ENCODE peak calls at places on chromosomes 12 and 14, in ten cellular contexts. G is endothelial cell, R is OCI-LY7, H is osteocyte, A is pancreas, I is cardiac fibroblast, Y is left ventricle myocardium inferior, B is transverse colon, L is BJ, P is AG09309. M is an unnamed sample.

GRCh38 chr14:59461891-59462290 is 3.3 kb downstream of the GPR135 start:
- DNase-seq in G (no peak), R (no peak), H (no peak), A (no peak), I (no peak), Y (no peak), B (no peak), L (no peak), P (no peak), M (no peak)

GRCh38 chr14:100438678-100439592 is 115.8 kb downstream of the SLC25A47 start:
- DNase-seq in G (no peak), R (no peak), H (peak), A (no peak), I (peak), Y (no peak), B (peak), L (peak), P (peak), M (no peak)

GRCh38 chr12:109921982-109922381 is 21.9 kb downstream of the TCHP start:
- DNase-seq in G (no peak), R (no peak), H (no peak), A (no peak), I (no peak), Y (no peak), B (no peak), L (no peak), P (no peak), M (no peak)

GRCh38 chr14:44935155-44935554 is 26.6 kb downstream of the KLHL28 start:
- DNase-seq in G (no peak), R (no peak), H (no peak), A (no peak), I (no peak), Y (no peak), B (no peak), L (no peak), P (no peak), M (no peak)

GRCh38 chr12:1927051-1927680 is 8.7 kb upstream of the CACNA2D4 start:
- DNase-seq in G (no peak), R (no peak), H (peak), A (no peak), I (no peak), Y (no peak), B (no peak), L (no peak), P (no peak), M (no peak)

GRCh38 chr12:131430158-131430772 is 280.6 kb upstream of the SFSWAP start:
- DNase-seq in G (no peak), R (no peak), H (peak), A (no peak), I (no peak), Y (no peak), B (no peak), L (no peak), P (no peak), M (no peak)

GRCh38 chr14:104886690-104887622 is 21.9 kb downstream of the CEP170B start:
- DNase-seq in G (peak), R (no peak), H (no peak), A (peak), I (no peak), Y (peak), B (peak), L (no peak), P (no peak), M (no peak)

GRCh38 chr14:50955373-50956043 is 11.2 kb upstream of the PYGL start:
- DNase-seq in G (peak), R (peak), H (no peak), A (no peak), I (peak), Y (peak), B (peak), L (peak), P (peak), M (peak)

GRCh38 chr14:77314539-77314938 is 6.1 kb downstream of the POMT2 start:
- DNase-seq in G (no peak), R (no peak), H (no peak), A (no peak), I (no peak), Y (no peak), B (no peak), L (no peak), P (no peak), M (no peak)

GRCh38 chr12:38746744-38747143 is 158.6 kb downstream of the CPNE8 start:
- DNase-seq in G (no peak), R (no peak), H (no peak), A (no peak), I (no peak), Y (no peak), B (no peak), L (no peak), P (no peak), M (no peak)

GRCh38 chr12:26135010-26135420 is 10.2 kb upstream of the BHLHE41 start:
- DNase-seq in G (no peak), R (no peak), H (no peak), A (peak), I (peak), Y (no peak), B (peak), L (no peak), P (no peak), M (no peak)

GRCh38 chr14:103512701-103513611 is 9.7 kb downstream of the CKB start:
- DNase-seq in G (no peak), R (no peak), H (no peak), A (no peak), I (peak), Y (peak), B (peak), L (no peak), P (peak), M (peak)

GRCh38 chr14:24392327-24393098 is 6.3 kb upstream of the NYNRIN start:
- DNase-seq in G (no peak), R (no peak), H (no peak), A (no peak), I (peak), Y (no peak), B (no peak), L (no peak), P (no peak), M (no peak)

GRCh38 chr12:118512669-118513068 is 136.3 kb downstream of the SUDS3 start:
- DNase-seq in G (no peak), R (no peak), H (no peak), A (no peak), I (no peak), Y (no peak), B (no peak), L (no peak), P (no peak), M (no peak)

GRCh38 chr12:79895804-79896203 is 39.1 kb downstream of the PPP1R12A start:
- DNase-seq in G (no peak), R (no peak), H (no peak), A (no peak), I (no peak), Y (no peak), B (no peak), L (no peak), P (no peak), M (no peak)

GRCh38 chr14:99432491-99432890 is 48.2 kb downstream of the SETD3 start:
- DNase-seq in G (no peak), R (peak), H (no peak), A (no peak), I (no peak), Y (no peak), B (no peak), L (no peak), P (no peak), M (no peak)

GRCh38 chr14:74634481-74634880 is 22.4 kb upstream of the LTBP2 start:
- DNase-seq in G (no peak), R (no peak), H (no peak), A (no peak), I (no peak), Y (no peak), B (no peak), L (no peak), P (no peak), M (no peak)

GRCh38 chr14:50039734-50040400 is 76.5 kb downstream of the VCPKMT start:
- DNase-seq in G (no peak), R (no peak), H (no peak), A (no peak), I (peak), Y (peak), B (no peak), L (no peak), P (peak), M (no peak)

GRCh38 chr12:106362971-106363370 is 5.4 kb downstream of the POLR3B start:
- DNase-seq in G (no peak), R (no peak), H (no peak), A (no peak), I (no peak), Y (no peak), B (no peak), L (no peak), P (no peak), M (no peak)

GRCh38 chr12:54017027-54017788 is 8.4 kb downstream of the HOXC8 start:
- DNase-seq in G (no peak), R (peak), H (no peak), A (no peak), I (no peak), Y (no peak), B (no peak), L (no peak), P (no peak), M (no peak)

GRCh38 chr12:119208626-119209061 is 29.9 kb downstream of the HSPB8 start:
- DNase-seq in G (peak), R (no peak), H (no peak), A (peak), I (peak), Y (peak), B (peak), L (peak), P (no peak), M (no peak)

GRCh38 chr12:108394196-108394595 is 55.1 kb upstream of the CMKLR1 start:
- DNase-seq in G (no peak), R (no peak), H (no peak), A (no peak), I (peak), Y (peak), B (no peak), L (no peak), P (peak), M (no peak)

GRCh38 chr14:59755388-59755787 is 115.2 kb downstream of the RTN1 start:
- DNase-seq in G (no peak), R (no peak), H (no peak), A (no peak), I (no peak), Y (no peak), B (no peak), L (no peak), P (no peak), M (no peak)

GRCh38 chr12:93116632-93117031 is 187.5 kb upstream of the EEA1 start:
- DNase-seq in G (no peak), R (no peak), H (no peak), A (no peak), I (no peak), Y (no peak), B (no peak), L (no peak), P (no peak), M (no peak)

GRCh38 chr12:132946507-132946820 is 9.6 kb downstream of the ZNF605 start:
- DNase-seq in G (no peak), R (no peak), H (peak), A (no peak), I (no peak), Y (no peak), B (no peak), L (no peak), P (no peak), M (no peak)

GRCh38 chr12:118436986-118437385 is 60.6 kb downstream of the SUDS3 start:
- DNase-seq in G (no peak), R (no peak), H (no peak), A (no peak), I (no peak), Y (no peak), B (no peak), L (peak), P (peak), M (no peak)

GRCh38 chr12:132392389-132393244 is 63.2 kb upstream of the GALNT9 start:
- DNase-seq in G (no peak), R (no peak), H (no peak), A (no peak), I (no peak), Y (no peak), B (peak), L (no peak), P (no peak), M (no peak)

GRCh38 chr12:106645074-106645421 is 62.2 kb downstream of the RFX4 start:
- DNase-seq in G (no peak), R (no peak), H (no peak), A (peak), I (peak), Y (peak), B (peak), L (no peak), P (no peak), M (no peak)

GRCh38 chr12:18414671-18415070 is 153.4 kb downstream of the PIK3C2G start:
- DNase-seq in G (no peak), R (no peak), H (no peak), A (no peak), I (no peak), Y (no peak), B (no peak), L (peak), P (no peak), M (no peak)

DNA sequence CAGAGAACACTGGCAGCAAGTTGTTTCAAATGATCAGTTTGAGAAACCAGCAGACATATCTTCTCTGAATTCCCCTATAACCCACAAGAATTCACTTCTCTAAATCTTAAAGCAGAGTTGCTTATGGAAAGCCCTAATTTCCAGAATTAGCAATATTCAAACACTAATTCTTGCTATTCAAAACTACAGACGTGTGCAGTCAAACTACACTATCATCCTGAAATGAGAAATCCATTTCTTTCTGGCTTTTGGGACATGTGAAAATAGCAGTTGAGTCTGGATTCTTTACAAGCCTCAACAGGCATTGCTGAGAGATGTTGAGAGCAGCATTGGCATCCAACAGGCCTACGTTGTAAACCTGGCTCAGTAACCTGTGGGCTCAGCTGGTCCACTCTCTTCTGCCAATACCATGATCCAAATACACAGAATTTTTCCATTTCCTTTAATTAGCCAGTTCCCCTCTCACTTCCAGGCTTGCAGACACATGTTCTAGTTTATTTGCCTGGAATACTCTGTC is 74.6 kb upstream of the TMTC1 start:
- DNase-seq in G (no peak), R (no peak), H (no peak), A (no peak), I (no peak), Y (no peak), B (no peak), L (no peak), P (no peak), M (no peak)
- TF ChIP-seq CTCF in G (no peak), R (no peak), H (no peak), A (no peak), I (no peak), Y (no peak), B (no peak), L (no peak), P (no peak), M (no peak)

GRCh38 chr12:67441736-67442346 is 172.7 kb downstream of the CAND1 start:
- DNase-seq in G (peak), R (peak), H (peak), A (peak), I (peak), Y (peak), B (peak), L (no peak), P (peak), M (peak)
- TF ChIP-seq CTCF in G (peak), R (peak), H (peak), A (peak), I (peak), Y (peak), B (peak), L (peak), P (peak), M (peak)

GRCh38 chr12:88951177-88951576 is 370.9 kb upstream of the KITLG start:
- DNase-seq in G (no peak), R (no peak), H (no peak), A (no peak), I (no peak), Y (no peak), B (no peak), L (no peak), P (no peak), M (no peak)

GRCh38 chr12:88944403-88944802 is 364.1 kb upstream of the KITLG start:
- DNase-seq in G (no peak), R (no peak), H (no peak), A (no peak), I (peak), Y (no peak), B (no peak), L (no peak), P (no peak), M (no peak)

GRCh38 chr12:88947486-88948043 is 367.3 kb upstream of the KITLG start:
- DNase-seq in G (no peak), R (no peak), H (no peak), A (no peak), I (no peak), Y (no peak), B (no peak), L (no peak), P (no peak), M (no peak)

GRCh38 chr12:88945041-88945732 is 364.9 kb upstream of the KITLG start:
- DNase-seq in G (no peak), R (no peak), H (no peak), A (no peak), I (peak), Y (no peak), B (no peak), L (no peak), P (no peak), M (no peak)

GRCh38 chr12:88946377-88946997 is 366.2 kb upstream of the KITLG start:
- DNase-seq in G (no peak), R (no peak), H (no peak), A (no peak), I (peak), Y (no peak), B (no peak), L (peak), P (peak), M (no peak)
- TF ChIP-seq CTCF in G (no peak), R (no peak), H (no peak), A (no peak), I (peak), Y (peak), B (no peak), L (peak), P (no peak), M (no peak)

DNA sequence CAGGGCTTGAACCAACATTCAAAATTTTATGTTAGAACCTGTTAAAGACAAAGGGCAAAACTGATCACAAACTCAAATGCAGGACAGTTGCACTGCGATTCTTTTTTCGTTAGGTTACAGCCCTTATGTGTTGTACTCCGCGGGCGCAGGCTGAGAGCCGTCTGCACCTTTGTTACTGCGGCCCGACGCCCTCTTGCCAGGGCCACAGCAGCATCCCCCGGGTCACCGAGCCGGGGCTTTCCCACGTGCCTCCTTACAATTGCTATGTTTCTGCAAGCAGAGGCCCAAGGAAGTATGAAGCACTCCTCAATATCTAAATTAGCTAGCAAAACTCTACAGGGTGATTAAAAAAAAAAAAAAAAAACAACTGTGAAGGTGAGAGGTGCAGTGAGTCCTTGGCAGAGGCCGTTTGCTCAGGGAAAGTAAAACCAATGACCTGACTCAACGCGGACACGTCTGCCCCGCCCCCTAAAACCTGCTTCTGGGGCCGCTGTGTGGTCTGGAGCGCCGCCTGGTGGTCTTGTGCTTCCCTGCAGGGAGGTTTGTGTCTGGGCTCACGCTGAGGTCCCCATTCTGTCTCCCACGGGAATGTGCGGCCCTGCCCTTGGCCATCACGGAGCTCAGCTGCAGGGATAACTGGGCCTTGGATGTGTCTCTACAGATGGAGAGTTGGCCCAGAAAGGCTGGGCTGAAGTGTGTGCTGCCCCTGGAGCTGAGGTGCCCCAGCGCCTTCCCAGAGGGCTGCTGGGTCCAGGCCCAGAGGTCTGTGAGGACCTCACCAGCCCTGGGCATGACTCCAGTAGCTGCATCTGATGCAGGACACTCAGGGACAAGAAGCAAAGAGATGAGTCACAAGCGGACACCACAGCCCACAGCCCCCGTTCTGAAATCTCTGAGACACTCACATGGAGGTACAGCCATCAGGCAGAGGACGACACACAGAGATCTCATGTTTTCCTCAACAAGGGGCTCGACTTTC is 418.5 kb downstream of the TMEM121 start:
- DNase-seq in G (no peak), R (no peak), H (no peak), A (peak), I (no peak), Y (peak), B (peak), L (no peak), P (no peak), M (peak)
- TF ChIP-seq CTCF in G (no peak), R (no peak), H (no peak), A (peak), I (peak), Y (peak), B (peak), L (no peak), P (peak), M (peak)

M was measured in GM13976.